ENCODE peak calls at places on chromosomes 1 and 21, in ten cellular contexts. B is effector memory CD4-positive, alpha-beta T cell; J is H9; K is lower lobe of right lung; E is CD4-positive, alpha-beta T cell; D is left ventricle myocardium inferior; H is A549; R is stomach; V is SJSA1; N is adrenal gland. Z is an unnamed sample.
A peak's percentile ranks its signal among the peaks of the same experiment; 100 is the strongest.

GRCh38 chr1:167121375-167122120 is 27.7 kb downstream of the STYXL2 start:
- DNase-seq in H (peak; percentile 58), J (peak; percentile 73), R (peak; percentile 83), B (no peak), D (no peak), V (no peak), N (peak; percentile 28), K (peak; percentile 75), E (peak; percentile 23), Z (no peak)

GRCh38 chr1:1869459-1869858 is 21.4 kb downstream of the GNB1 start:
- DNase-seq in V (no peak), R (no peak), H (no peak), D (no peak), E (no peak), K (no peak), J (no peak), B (no peak), N (no peak), Z (no peak)

GRCh38 chr1:47805020-47805419 is 192.2 kb downstream of the TRABD2B start:
- DNase-seq in R (no peak), V (no peak), D (no peak), H (no peak), K (no peak), N (no peak), E (no peak), J (no peak), B (no peak), Z (no peak)

GRCh38 chr1:228416217-228416971 is at the start of gene TRIM17:
- DNase-seq in D (no peak), H (no peak), V (no peak), K (no peak), B (no peak), J (peak; percentile 70), R (no peak), N (no peak), E (no peak), Z (no peak)

GRCh38 chr1:205505076-205505729 is 734 bp downstream of the CDK18 start:
- DNase-seq in J (peak; percentile 71), R (no peak), N (no peak), K (no peak), H (peak; percentile 41), D (peak; percentile 38), V (no peak), B (no peak), E (no peak), Z (no peak)

GRCh38 chr21:33076600-33077329 is 6.8 kb downstream of the OLIG1 start:
- DNase-seq in R (no peak), V (no peak), E (no peak), H (no peak), B (no peak), J (no peak), N (no peak), K (no peak), D (no peak), Z (no peak)

GRCh38 chr1:220708244-220708643 is 18.1 kb downstream of the C1orf115 start:
- DNase-seq in B (no peak), H (no peak), R (no peak), E (no peak), K (no peak), V (peak; percentile 5), D (no peak), N (no peak), J (no peak), Z (no peak)

GRCh38 chr1:105427543-105427942 is 1628.9 kb upstream of the PRMT6 start:
- DNase-seq in E (no peak), D (no peak), K (no peak), B (no peak), J (no peak), R (no peak), V (no peak), N (no peak), H (no peak), Z (no peak)

GRCh38 chr1:62299426-62300200 is 19.6 kb downstream of the KANK4 start:
- DNase-seq in B (no peak), K (no peak), H (no peak), V (no peak), N (no peak), J (no peak), R (peak; percentile 71), D (no peak), E (no peak), Z (peak; percentile 67)

GRCh38 chr1:94898486-94899385 is 28.2 kb downstream of the CNN3 start:
- DNase-seq in B (no peak), E (no peak), H (no peak), V (no peak), N (no peak), K (no peak), J (no peak), R (no peak), D (no peak), Z (no peak)

GRCh38 chr1:232728507-232729263 is 76.5 kb upstream of the MAP10 start:
- DNase-seq in B (no peak), H (no peak), V (no peak), K (no peak), R (no peak), D (no peak), J (no peak), N (no peak), E (no peak), Z (no peak)

GRCh38 chr1:231162300-231162969 is 577 bp downstream of the TRIM67 start:
- DNase-seq in V (no peak), N (peak; percentile 58), D (no peak), E (no peak), B (no peak), J (peak; percentile 76), R (peak; percentile 34), K (peak; percentile 55), H (peak; percentile 52), Z (peak; percentile 38)

GRCh38 chr1:61182049-61182448 is 99.7 kb downstream of the NFIA start:
- DNase-seq in B (no peak), V (no peak), H (peak; percentile 5), J (no peak), D (no peak), N (no peak), K (no peak), R (no peak), E (no peak), Z (no peak)

GRCh38 chr1:89735449-89735848 is 85.4 kb upstream of the LRRC8D start:
- DNase-seq in E (no peak), R (no peak), B (no peak), K (no peak), H (no peak), V (no peak), J (no peak), D (no peak), N (no peak), Z (no peak)

GRCh38 chr1:59901770-59902388 is 24.7 kb downstream of the CYP2J2 start:
- DNase-seq in N (no peak), H (no peak), E (no peak), D (no peak), B (no peak), R (no peak), K (no peak), J (no peak), V (no peak), Z (no peak)

GRCh38 chr1:2944705-2945104 is 76.6 kb upstream of the ACTRT2 start:
- DNase-seq in R (no peak), V (no peak), B (no peak), K (no peak), J (no peak), E (no peak), N (no peak), H (no peak), D (no peak), Z (no peak)

GRCh38 chr1:163337631-163338030 is 15.9 kb downstream of the NUF2 start:
- DNase-seq in D (no peak), V (no peak), R (no peak), N (no peak), B (no peak), K (no peak), J (no peak), H (no peak), E (no peak), Z (no peak)

GRCh38 chr21:39319814-39320332 is 6.4 kb upstream of the BRWD1 start:
- DNase-seq in R (no peak), H (no peak), J (no peak), V (no peak), E (no peak), N (no peak), K (no peak), D (no peak), B (no peak), Z (no peak)
- H3K27ac ChIP-seq in R (no peak overlapping the region), H (no peak overlapping the region), J (no peak overlapping the region), V (no peak overlapping the region), E (no peak overlapping the region), N (no peak overlapping the region), K (peak overlapping the region; percentile 52), D (peak overlapping the region; percentile 84), B (no peak overlapping the region), Z (no peak overlapping the region)

GRCh38 chr1:243345205-243345604 is 89.4 kb downstream of the SDCCAG8 start:
- DNase-seq in D (no peak), H (no peak), N (no peak), K (no peak), J (no peak), E (no peak), B (no peak), R (no peak), V (no peak), Z (no peak)
- H3K27ac ChIP-seq in D (no peak overlapping the region), H (no peak overlapping the region), N (no peak overlapping the region), K (no peak overlapping the region), J (no peak overlapping the region), E (no peak overlapping the region), B (no peak overlapping the region), R (no peak overlapping the region), V (no peak overlapping the region), Z (no peak overlapping the region)

GRCh38 chr1:224498574-224499170 is 64.1 kb upstream of the WDR26 start:
- DNase-seq in K (no peak), R (no peak), V (peak; percentile 70), E (no peak), D (no peak), B (no peak), N (no peak), J (peak; percentile 94), H (no peak), Z (no peak)
- H3K27ac ChIP-seq in K (peak overlapping the region; percentile 75), R (peak overlapping the region; percentile 80), V (peak overlapping the region; percentile 98), E (no peak overlapping the region), D (peak overlapping the region; percentile 78), B (no peak overlapping the region), N (peak overlapping the region; percentile 48), J (peak overlapping the region; percentile 98), H (no peak overlapping the region), Z (peak overlapping the region; percentile 4)

GRCh38 chr1:223642155-223642689 is 23.3 kb downstream of the CAPN8 start:
- DNase-seq in H (no peak), E (no peak), K (no peak), J (no peak), B (no peak), V (no peak), N (no peak), R (no peak), D (no peak), Z (no peak)

GRCh38 chr1:223634423-223634822 is 31.1 kb downstream of the CAPN8 start:
- DNase-seq in H (no peak), V (no peak), K (no peak), D (no peak), B (no peak), E (no peak), J (no peak), R (no peak), N (no peak), Z (no peak)

GRCh38 chr1:223635236-223635635 is 30.3 kb downstream of the CAPN8 start:
- DNase-seq in K (no peak), V (no peak), D (no peak), N (no peak), E (no peak), H (no peak), B (no peak), J (no peak), R (no peak), Z (no peak)

GRCh38 chr1:223641523-223642039 is 23.9 kb downstream of the CAPN8 start:
- DNase-seq in V (no peak), K (peak; percentile 57), N (no peak), E (no peak), J (no peak), D (no peak), H (no peak), R (peak; percentile 73), B (no peak), Z (no peak)

GRCh38 chr1:223639333-223639749 is 26.2 kb downstream of the CAPN8 start:
- DNase-seq in N (no peak), H (no peak), K (no peak), J (no peak), R (no peak), D (no peak), E (no peak), V (no peak), B (no peak), Z (no peak)
- H3K27ac ChIP-seq in N (no peak overlapping the region), H (no peak overlapping the region), K (no peak overlapping the region), J (no peak overlapping the region), R (peak overlapping the region; percentile 35), D (no peak overlapping the region), E (no peak overlapping the region), V (no peak overlapping the region), B (no peak overlapping the region), Z (no peak overlapping the region)

Z was measured in substantia nigra.